ENCODE peak calls at places on chromosomes 2 and 18, in six cellular contexts. R is head of caudate nucleus, C is HT1080, O is mesenteric fat pad, B is H54, Z is left lung. Q is an unnamed sample.

GRCh38 chr18:13221821-13222220 is 3.3 kb downstream of the LDLRAD4 start:
- DNase-seq in R (no peak), C (no peak), O (no peak), B (no peak), Z (peak; percentile 79), Q (no peak)

GRCh38 chr2:12554235-12555011 is 162.3 kb upstream of the TRIB2 start:
- DNase-seq in R (no peak), C (no peak), O (no peak), B (no peak), Z (no peak), Q (no peak)

GRCh38 chr2:156305121-156305520 is 27.4 kb downstream of the NR4A2 start:
- DNase-seq in R (no peak), C (no peak), O (no peak), B (no peak), Z (no peak), Q (no peak)

GRCh38 chr18:54112356-54112755 is 112.1 kb downstream of the MBD2 start:
- DNase-seq in R (no peak), C (no peak), O (no peak), B (no peak), Z (no peak), Q (no peak)

GRCh38 chr2:19299032-19299431 is 59.4 kb downstream of the OSR1 start:
- DNase-seq in R (no peak), C (no peak), O (no peak), B (no peak), Z (no peak), Q (no peak)

GRCh38 chr2:100580474-100581264 is 17.9 kb downstream of the PDCL3 start:
- DNase-seq in R (no peak), C (peak; percentile 74), O (no peak), B (no peak), Z (peak; percentile 74), Q (no peak)

GRCh38 chr2:99554238-99554637 is 64.4 kb upstream of the REV1 start:
- DNase-seq in R (no peak), C (no peak), O (no peak), B (no peak), Z (no peak), Q (no peak)

GRCh38 chr2:138329167-138329566 is 172.4 kb upstream of the SPOPL start:
- DNase-seq in R (no peak), C (no peak), O (no peak), B (no peak), Z (no peak), Q (no peak)

GRCh38 chr2:217515615-217516309 is 487.0 kb downstream of the TNS1 start:
- DNase-seq in R (no peak), C (no peak), O (no peak), B (no peak), Z (no peak), Q (no peak)

GRCh38 chr2:120108049-120108448 is 95.2 kb downstream of the EPB41L5 start:
- DNase-seq in R (no peak), C (peak; percentile 67), O (no peak), B (no peak), Z (no peak), Q (no peak)

GRCh38 chr2:71575966-71576365 is 122.6 kb downstream of the DYSF start:
- DNase-seq in R (peak; percentile 86), C (no peak), O (no peak), B (no peak), Z (no peak), Q (peak; percentile 89)

GRCh38 chr2:95158441-95158840 is 1.2 kb downstream of the ZNF514 start:
- DNase-seq in R (no peak), C (no peak), O (no peak), B (no peak), Z (no peak), Q (no peak)

GRCh38 chr2:240240017-240240416 is 99.6 kb upstream of the OTOS start:
- DNase-seq in R (no peak), C (no peak), O (no peak), B (no peak), Z (no peak), Q (no peak)

GRCh38 chr18:39602112-39602511 is 2036.5 kb upstream of the CELF4 start:
- DNase-seq in R (no peak), C (no peak), O (no peak), B (no peak), Z (no peak), Q (no peak)

GRCh38 chr2:26786207-26787023 is 559 bp downstream of the CENPA start:
- DNase-seq in R (no peak), C (peak; percentile 18), O (no peak), B (no peak), Z (no peak), Q (no peak)

GRCh38 chr2:59308108-59308507 is 1067.0 kb upstream of the FANCL start:
- DNase-seq in R (no peak), C (no peak), O (no peak), B (no peak), Z (no peak), Q (no peak)

Q was measured in putamen.